ENCODE peak calls at places on chromosomes 1 and 21, in five cellular contexts. F is A549, D is posterior cingulate gyrus, Z is PC-9, J is NCI-H1092. I is an unnamed sample.

GRCh38 chr1:175118375-175118774 is 50.7 kb downstream of the TNN start:
- DNase-seq in F (no peak), D (no peak), Z (no peak), J (no peak), I (no peak)

GRCh38 chr1:36157115-36157903 is 1.3 kb downstream of the MAP7D1 start:
- DNase-seq in F (no peak), D (no peak), Z (peak), J (no peak), I (no peak)

GRCh38 chr1:179490611-179491010 is 85.1 kb downstream of the NPHS2 start:
- DNase-seq in F (no peak), D (no peak), Z (no peak), J (no peak), I (no peak)

GRCh38 chr1:211473823-211474222 is 18.1 kb downstream of the RD3 start:
- DNase-seq in F (no peak), D (no peak), Z (no peak), J (no peak), I (no peak)

GRCh38 chr1:178869114-178869697 is 1.7 kb downstream of the ANGPTL1 start:
- DNase-seq in F (no peak), D (no peak), Z (no peak), J (no peak), I (no peak)

GRCh38 chr1:156944848-156945247 is 24.4 kb downstream of the LRRC71 start:
- DNase-seq in F (no peak), D (no peak), Z (no peak), J (no peak), I (no peak)

GRCh38 chr1:23101891-23102688 is 66.6 kb downstream of the LUZP1 start:
- DNase-seq in F (no peak), D (no peak), Z (no peak), J (no peak), I (no peak)

GRCh38 chr1:19361231-19362147 is 49.4 kb downstream of the SLC66A1 start:
- DNase-seq in F (no peak), D (no peak), Z (no peak), J (no peak), I (no peak)

GRCh38 chr1:3211582-3211981 is 142.6 kb downstream of the PRDM16 start:
- DNase-seq in F (no peak), D (no peak), Z (no peak), J (no peak), I (no peak)

GRCh38 chr1:17551755-17552234 is 12.3 kb downstream of the ARHGEF10L start:
- DNase-seq in F (no peak), D (no peak), Z (no peak), J (no peak), I (no peak)

GRCh38 chr1:239987103-239987745 is 104.5 kb upstream of the FMN2 start:
- DNase-seq in F (no peak), D (peak), Z (peak), J (peak), I (peak)

GRCh38 chr1:64917907-64918306 is 48.4 kb downstream of the JAK1 start:
- DNase-seq in F (no peak), D (no peak), Z (no peak), J (no peak), I (no peak)

GRCh38 chr1:214116258-214116657 is 128.5 kb downstream of the PROX1 start:
- DNase-seq in F (no peak), D (no peak), Z (no peak), J (no peak), I (no peak)

GRCh38 chr1:199410462-199410861 is 617.0 kb upstream of the NR5A2 start:
- DNase-seq in F (no peak), D (no peak), Z (no peak), J (no peak), I (no peak)

GRCh38 chr1:1260843-1261560 is 12.7 kb downstream of the UBE2J2 start:
- DNase-seq in F (no peak), D (no peak), Z (no peak), J (no peak), I (no peak)

GRCh38 chr21:14972678-14973077 is 92.1 kb downstream of the NRIP1 start:
- DNase-seq in F (no peak), D (no peak), Z (no peak), J (no peak), I (no peak)

GRCh38 chr1:47870946-47871750 is 126.0 kb downstream of the TRABD2B start:
- DNase-seq in F (no peak), D (no peak), Z (no peak), J (no peak), I (no peak)

GRCh38 chr1:172918478-172918877 is 132.3 kb downstream of the TNFSF18 start:
- DNase-seq in F (no peak), D (no peak), Z (no peak), J (no peak), I (no peak)

GRCh38 chr1:43919906-43920305 is 13.7 kb upstream of the ARTN start:
- DNase-seq in F (no peak), D (no peak), Z (no peak), J (no peak), I (no peak)

GRCh38 chr1:193471981-193472380 is 285.6 kb upstream of the B3GALT2 start:
- DNase-seq in F (no peak), D (no peak), Z (no peak), J (no peak), I (no peak)

I was measured in NCI-H1930.